ENCODE peak calls at places on chromosomes 3 and 15, in nine cellular contexts. D is OCI-LY7, H is IMR-90, G is K562, A is H9, Y is neural progenitor cell, X is mammary epithelial cell, W is astrocyte, C is PC-9. S is an unnamed sample.

GRCh38 chr3:194905696-194906095 is 220.0 kb downstream of the FAM43A start:
- DNase-seq in D (no peak), H (peak; percentile 31), G (no peak), A (no peak), Y (no peak), X (peak; percentile 32), W (peak; percentile 76), C (peak; percentile 70), S (no peak)

GRCh38 chr3:188088948-188089685 is 64.8 kb upstream of the LPP start:
- DNase-seq in D (no peak), H (no peak), G (no peak), A (no peak), Y (no peak), X (peak; percentile 5), W (no peak), C (no peak), S (no peak)

GRCh38 chr3:196537319-196537984 is 22.3 kb upstream of the SMCO1 start:
- DNase-seq in D (peak; percentile 32), H (peak; percentile 13), G (peak; percentile 40), A (no peak), Y (peak; percentile 60), X (peak; percentile 37), W (no peak), C (peak; percentile 70), S (peak; percentile 64)

GRCh38 chr3:12999147-13000140 is 73.8 kb downstream of the IQSEC1 start:
- DNase-seq in D (peak; percentile 13), H (no peak), G (peak; percentile 97), A (no peak), Y (no peak), X (no peak), W (no peak), C (peak; percentile 91), S (peak; percentile 52)

GRCh38 chr15:80695099-80695910 is at the start of gene ABHD17C:
- DNase-seq in D (peak; percentile 48), H (peak; percentile 53), G (peak; percentile 80), A (peak; percentile 58), Y (peak; percentile 85), X (peak; percentile 70), W (peak; percentile 59), C (no peak), S (peak; percentile 67)

GRCh38 chr15:78396976-78397375 is 41.0 kb upstream of the IREB2 start:
- DNase-seq in D (peak; percentile 8), H (peak; percentile 10), G (peak; percentile 51), A (peak; percentile 64), Y (no peak), X (no peak), W (no peak), C (no peak), S (no peak)

GRCh38 chr3:128489860-128490649 is 2.9 kb downstream of the GATA2 start:
- DNase-seq in D (no peak), H (no peak), G (no peak), A (peak; percentile 71), Y (peak; percentile 95), X (peak; percentile 34), W (no peak), C (peak; percentile 43), S (peak; percentile 66)

GRCh38 chr15:42707068-42707467 is 29.9 kb downstream of the CDAN1 start:
- DNase-seq in D (no peak), H (peak; percentile 57), G (no peak), A (no peak), Y (no peak), X (peak; percentile 27), W (peak; percentile 22), C (peak; percentile 60), S (no peak)

GRCh38 chr15:31485911-31486461 is 159.4 kb downstream of the KLF13 start:
- DNase-seq in D (no peak), H (no peak), G (no peak), A (peak; percentile 20), Y (no peak), X (no peak), W (no peak), C (no peak), S (no peak)

GRCh38 chr15:90868261-90868689 is at the start of gene FURIN:
- DNase-seq in D (no peak), H (no peak), G (peak; percentile 60), A (no peak), Y (no peak), X (no peak), W (no peak), C (peak; percentile 69), S (no peak)

GRCh38 chr3:60954049-60954448 is 297.2 kb downstream of the FHIT start:
- DNase-seq in D (no peak), H (no peak), G (no peak), A (no peak), Y (no peak), X (no peak), W (peak; percentile 32), C (no peak), S (no peak)

DNA sequence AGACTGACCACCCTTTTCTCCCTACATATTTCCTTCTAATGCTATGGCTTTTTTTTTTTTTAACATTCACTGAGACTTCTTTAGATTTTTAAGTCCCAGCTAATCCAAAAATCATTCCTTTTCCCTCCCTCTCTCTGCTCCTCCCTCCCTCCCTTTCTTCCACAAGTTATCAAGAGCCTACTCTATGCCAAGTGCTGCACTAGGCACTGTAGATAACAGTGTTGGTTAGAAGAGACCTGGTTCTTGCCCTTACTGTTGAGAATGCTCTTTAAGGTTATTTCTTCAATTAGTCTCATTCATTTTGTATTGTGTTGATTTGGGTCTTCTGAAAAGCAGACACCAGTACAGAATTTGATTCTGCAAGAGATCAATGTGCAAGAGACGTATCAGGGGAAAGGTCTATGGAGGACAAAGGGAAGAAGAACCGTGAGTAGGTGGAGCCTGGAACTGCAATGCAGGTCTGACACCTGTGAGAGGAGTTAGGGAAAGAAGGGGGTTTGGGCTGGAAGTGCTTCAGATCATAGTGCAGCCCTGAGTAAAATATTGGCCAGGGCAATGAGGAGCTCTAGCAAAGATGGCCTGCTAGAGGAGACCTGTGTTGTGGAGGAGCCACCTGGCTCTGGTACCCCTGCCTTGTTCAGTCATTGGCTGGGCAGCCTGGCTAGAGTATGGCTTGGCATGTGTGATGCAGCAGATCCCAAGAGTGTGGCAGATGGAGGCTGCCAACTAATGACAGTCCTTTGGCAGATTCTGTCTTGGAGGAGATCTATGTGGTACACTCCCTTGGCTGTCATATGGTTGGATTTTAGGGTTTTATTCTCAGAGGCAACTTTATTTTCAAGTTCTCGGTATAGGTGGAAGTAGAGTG is 9.7 kb upstream of the PCOLCE2 start:
- DNase-seq in D (no peak), H (no peak), G (no peak), A (no peak), Y (no peak), X (no peak), W (no peak), C (no peak), S (no peak)
- H3K4me2 ChIP-seq in D (no peak overlapping the region), H (no peak overlapping the region), G (no peak overlapping the region), A (no peak overlapping the region), Y (no peak overlapping the region), X (no peak overlapping the region), W (no peak overlapping the region), C (no peak overlapping the region), S (no peak overlapping the region)

DNA sequence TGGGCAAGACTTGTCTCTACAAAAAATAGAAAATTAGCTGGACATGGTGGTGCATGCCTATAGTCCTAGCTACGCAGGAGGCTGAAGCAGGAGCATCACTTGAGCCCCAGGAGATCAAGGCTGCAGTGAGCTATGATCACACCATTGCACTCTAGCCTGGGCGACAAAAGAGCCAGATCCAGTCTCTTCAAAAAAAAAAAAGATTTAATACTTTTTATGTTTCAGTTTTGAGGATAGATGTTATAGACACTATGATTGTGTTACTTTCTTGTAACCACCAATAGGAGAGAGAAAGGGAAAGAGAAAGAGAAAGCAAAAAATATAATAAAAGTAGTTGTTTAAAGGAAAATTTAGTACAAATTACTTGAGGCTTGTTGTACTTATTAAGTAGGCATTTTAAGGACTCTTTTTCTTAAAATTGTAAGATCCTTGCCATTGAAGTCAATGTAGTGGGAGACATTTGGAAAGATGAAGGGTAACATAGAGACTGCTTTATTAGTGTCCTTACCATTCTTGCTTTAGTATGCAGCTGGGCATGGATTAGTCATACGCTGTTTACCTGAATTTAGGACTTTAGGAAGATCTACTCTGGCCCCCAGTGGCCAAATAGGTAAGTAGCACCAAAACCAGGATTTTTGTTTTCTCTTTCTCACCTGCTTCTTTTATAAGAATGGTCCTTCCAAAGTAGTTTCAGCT is 35.1 kb upstream of the ZDHHC23 start:
- DNase-seq in D (peak; percentile 74), H (peak; percentile 77), G (peak; percentile 22), A (peak; percentile 69), Y (peak; percentile 73), X (peak; percentile 78), W (peak; percentile 50), C (peak; percentile 77), S (peak; percentile 64)
- H3K4me2 ChIP-seq in D (no peak overlapping the region), H (peak overlapping the region; percentile 61), G (no peak overlapping the region), A (no peak overlapping the region), Y (no peak overlapping the region), X (peak overlapping the region; percentile 54), W (no peak overlapping the region), C (peak overlapping the region; percentile 20), S (no peak overlapping the region)

GRCh38 chr3:42549131-42549530 is 32.6 kb downstream of the SEC22C start:
- DNase-seq in D (no peak), H (no peak), G (no peak), A (no peak), Y (no peak), X (no peak), W (no peak), C (no peak), S (no peak)

GRCh38 chr3:42544492-42545283 is 37.1 kb downstream of the SEC22C start:
- DNase-seq in D (no peak), H (no peak), G (no peak), A (no peak), Y (no peak), X (no peak), W (no peak), C (peak; percentile 37), S (peak; percentile 8)

GRCh38 chr3:42547401-42547945 is 34.3 kb downstream of the SEC22C start:
- DNase-seq in D (peak; percentile 58), H (peak; percentile 44), G (peak; percentile 81), A (peak; percentile 81), Y (peak; percentile 71), X (peak; percentile 36), W (peak; percentile 17), C (no peak), S (peak; percentile 58)

GRCh38 chr3:42546691-42547213 is 35.0 kb downstream of the SEC22C start:
- DNase-seq in D (no peak), H (no peak), G (no peak), A (no peak), Y (no peak), X (no peak), W (peak; percentile 53), C (no peak), S (no peak)

DNA sequence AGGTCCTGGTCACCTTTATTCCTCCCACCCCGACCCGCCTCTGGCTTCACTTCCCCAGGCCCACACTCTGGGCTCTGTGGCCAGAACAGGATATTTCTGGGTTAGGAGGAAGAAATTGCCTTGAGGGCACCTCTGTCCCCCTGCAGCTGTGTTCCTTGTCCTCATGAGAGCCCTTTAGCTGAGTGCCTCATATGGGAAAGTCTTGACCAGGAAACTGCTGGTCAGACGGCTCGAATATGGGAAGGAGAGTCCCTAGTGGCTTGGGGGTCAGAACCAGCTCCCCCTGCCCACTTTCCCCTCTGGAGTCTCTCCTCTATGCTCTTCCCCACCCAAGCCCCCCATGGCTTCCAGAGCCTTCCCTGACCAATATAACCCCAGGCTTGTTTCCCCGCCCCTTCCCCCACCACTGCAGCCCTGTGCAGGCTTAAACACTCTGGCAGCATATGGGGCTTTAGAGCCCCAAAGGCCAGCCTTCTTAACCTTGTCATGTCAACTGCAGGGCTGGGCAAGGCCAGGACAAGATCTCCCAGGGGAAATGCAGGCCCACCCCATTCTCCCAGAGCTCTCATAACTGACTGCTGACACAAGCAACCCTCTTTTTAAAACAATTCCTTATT is 36.4 kb downstream of the SEC22C start:
- DNase-seq in D (no peak), H (no peak), G (no peak), A (no peak), Y (no peak), X (no peak), W (no peak), C (no peak), S (no peak)
- H3K4me2 ChIP-seq in D (no peak overlapping the region), H (no peak overlapping the region), G (no peak overlapping the region), A (no peak overlapping the region), Y (no peak overlapping the region), X (no peak overlapping the region), W (no peak overlapping the region), C (no peak overlapping the region), S (no peak overlapping the region)

GRCh38 chr3:174425422-174425821 is 433.7 kb upstream of the NAALADL2 start:
- DNase-seq in D (no peak), H (no peak), G (no peak), A (no peak), Y (no peak), X (no peak), W (no peak), C (no peak), S (no peak)
- H3K4me2 ChIP-seq in D (no peak overlapping the region), H (no peak overlapping the region), G (no peak overlapping the region), A (no peak overlapping the region), Y (no peak overlapping the region), X (no peak overlapping the region), W (no peak overlapping the region), C (no peak overlapping the region), S (no peak overlapping the region)

S was measured in trophoblast cell.